ENCODE peak calls at places on chromosomes 4 and X, in eight cellular contexts. A, R, U, F, E, X, V and W are unnamed samples.

GRCh38 chr4:94480362-94480951 is 28.7 kb downstream of the PDLIM5 start:
- ATAC-seq in A (no peak), R (peak), U (peak), F (no peak), E (no peak), X (no peak), V (no peak), W (no peak)

GRCh38 chr4:171676555-171677215 is 136.5 kb upstream of the GALNTL6 start:
- ATAC-seq in A (no peak), R (no peak), U (no peak), F (no peak), E (no peak), X (no peak), V (peak), W (no peak)

GRCh38 chr4:11669156-11669555 is 240.5 kb upstream of the HS3ST1 start:
- ATAC-seq in A (no peak), R (no peak), U (no peak), F (no peak), E (no peak), X (no peak), V (no peak), W (no peak)

GRCh38 chr4:121510260-121510942 is 129.6 kb upstream of the QRFPR start:
- ATAC-seq in A (peak), R (no peak), U (no peak), F (no peak), E (no peak), X (peak), V (no peak), W (peak)

GRCh38 chr4:184896868-184897715 is 71.3 kb upstream of the ACSL1 start:
- ATAC-seq in A (no peak), R (peak), U (peak), F (peak), E (peak), X (peak), V (peak), W (peak)

GRCh38 chrX:40261955-40262596 is 164.3 kb upstream of the BCOR start:
- ATAC-seq in A (no peak), R (peak), U (peak), F (peak), E (no peak), X (no peak), V (no peak), W (no peak)

GRCh38 chr4:122764808-122765189 is 32.3 kb downstream of the BBS12 start:
- ATAC-seq in A (peak), R (peak), U (no peak), F (no peak), E (no peak), X (no peak), V (no peak), W (peak)

GRCh38 chr4:109701566-109702399 is 1.5 kb downstream of the CASP6 start:
- ATAC-seq in A (no peak), R (no peak), U (no peak), F (no peak), E (no peak), X (no peak), V (no peak), W (no peak)

GRCh38 chr4:131459430-131460101 is 1689.5 kb upstream of the PCDH10 start:
- ATAC-seq in A (peak), R (no peak), U (no peak), F (no peak), E (no peak), X (no peak), V (no peak), W (no peak)

GRCh38 chrX:23660766-23661132 is 6.5 kb upstream of the PRDX4 start:
- ATAC-seq in A (no peak), R (no peak), U (no peak), F (no peak), E (no peak), X (no peak), V (no peak), W (no peak)

GRCh38 chr4:7068883-7069282 is 1.0 kb upstream of the GRPEL1 start:
- ATAC-seq in A (no peak), R (no peak), U (no peak), F (no peak), E (no peak), X (no peak), V (no peak), W (no peak)

GRCh38 chr4:75654905-75655304 is 18.3 kb downstream of the G3BP2 start:
- ATAC-seq in A (peak), R (no peak), U (no peak), F (no peak), E (no peak), X (peak), V (no peak), W (peak)

GRCh38 chr4:73577371-73577770 is 42.9 kb downstream of the RASSF6 start:
- ATAC-seq in A (no peak), R (no peak), U (no peak), F (no peak), E (no peak), X (no peak), V (no peak), W (no peak)

GRCh38 chr4:108972613-108973283 is 209.9 kb upstream of the ETNPPL start:
- ATAC-seq in A (peak), R (no peak), U (no peak), F (no peak), E (no peak), X (peak), V (no peak), W (peak)

GRCh38 chr4:81789741-81790402 is 318.2 kb upstream of the RASGEF1B start:
- ATAC-seq in A (no peak), R (no peak), U (no peak), F (no peak), E (no peak), X (peak), V (no peak), W (no peak)

GRCh38 chr4:114226968-114227760 is 247.7 kb upstream of the ARSJ start:
- ATAC-seq in A (no peak), R (no peak), U (no peak), F (no peak), E (no peak), X (no peak), V (no peak), W (peak)

GRCh38 chr4:94690851-94691254 is 66.9 kb upstream of the BMPR1B start:
- ATAC-seq in A (no peak), R (no peak), U (no peak), F (no peak), E (no peak), X (peak), V (no peak), W (no peak)

GRCh38 chr4:4271912-4272311 is 18.0 kb downstream of the LYAR start:
- ATAC-seq in A (no peak), R (peak), U (peak), F (no peak), E (no peak), X (no peak), V (no peak), W (no peak)

GRCh38 chrX:39848243-39848642 is 249.5 kb downstream of the BCOR start:
- ATAC-seq in A (no peak), R (no peak), U (peak), F (no peak), E (no peak), X (no peak), V (no peak), W (no peak)